ENCODE peak calls at places on chromosomes 2 and 18, in ten cellular contexts. P is GM04503, Y is retina, V is HFFc6, G is colonic mucosa, B is RWPE1, I is HS-5, D is AG08395, F is fibroblast of villous mesenchyme, E is iPS-NIHi11. N is an unnamed sample.
A peak's percentile ranks its signal among the peaks of the same experiment; 100 is the strongest.

GRCh38 chr2:140654565-140654964 is 1476.3 kb downstream of the LRP1B start:
- DNase-seq in P (no peak), Y (no peak), V (no peak), G (no peak), B (no peak), I (no peak), D (no peak), F (no peak), E (no peak), N (no peak)

GRCh38 chr2:234950435-234950729 is 1.4 kb upstream of the SH3BP4 start:
- DNase-seq in P (no peak), Y (no peak), V (no peak), G (no peak), B (no peak), I (no peak), D (no peak), F (no peak), E (no peak), N (no peak)

GRCh38 chr2:39118786-39119499 is 1.9 kb downstream of the SOS1 start:
- DNase-seq in P (no peak), Y (peak; percentile 7), V (no peak), G (no peak), B (peak; percentile 26), I (no peak), D (peak; percentile 42), F (peak; percentile 48), E (no peak), N (peak; percentile 17)

GRCh38 chr2:209809256-209809655 is 37.6 kb downstream of the UNC80 start:
- DNase-seq in P (no peak), Y (no peak), V (no peak), G (no peak), B (no peak), I (no peak), D (no peak), F (no peak), E (no peak), N (no peak)

GRCh38 chr2:48560546-48561209 is 30.7 kb downstream of the STON1 start:
- DNase-seq in P (no peak), Y (peak; percentile 38), V (no peak), G (no peak), B (no peak), I (no peak), D (no peak), F (no peak), E (peak; percentile 20), N (no peak)

GRCh38 chr2:28801726-28802125 is 8.9 kb upstream of the SPDYA start:
- DNase-seq in P (no peak), Y (no peak), V (peak; percentile 32), G (no peak), B (peak; percentile 60), I (no peak), D (peak; percentile 12), F (peak; percentile 54), E (no peak), N (no peak)

GRCh38 chr2:29139152-29139551 is 23.9 kb downstream of the CLIP4 start:
- DNase-seq in P (no peak), Y (no peak), V (peak; percentile 72), G (no peak), B (no peak), I (no peak), D (no peak), F (peak; percentile 27), E (no peak), N (no peak)

GRCh38 chr2:72236445-72237067 is 88.9 kb upstream of the CYP26B1 start:
- DNase-seq in P (peak; percentile 80), Y (no peak), V (peak; percentile 74), G (no peak), B (peak; percentile 70), I (peak; percentile 74), D (peak; percentile 86), F (peak; percentile 27), E (no peak), N (no peak)

GRCh38 chr18:12477606-12478005 is 69.9 kb downstream of the PRELID3A start:
- DNase-seq in P (no peak), Y (no peak), V (no peak), G (no peak), B (no peak), I (no peak), D (no peak), F (no peak), E (no peak), N (no peak)

GRCh38 chr2:32356735-32357544 is at the start of gene BIRC6:
- DNase-seq in P (peak; percentile 79), Y (peak; percentile 97), V (peak; percentile 97), G (peak; percentile 98), B (peak; percentile 94), I (peak; percentile 79), D (peak; percentile 99), F (peak; percentile 97), E (peak; percentile 96), N (peak; percentile 99)

GRCh38 chr2:239870276-239870675 is 154.9 kb downstream of the NDUFA10 start:
- DNase-seq in P (no peak), Y (no peak), V (no peak), G (peak; percentile 3), B (no peak), I (no peak), D (no peak), F (no peak), E (no peak), N (no peak)

GRCh38 chr18:23798249-23798648 is 109.0 kb downstream of the LAMA3 start:
- DNase-seq in P (no peak), Y (no peak), V (no peak), G (no peak), B (no peak), I (no peak), D (no peak), F (no peak), E (no peak), N (no peak)